ENCODE peak calls at places on chromosomes 4 and X, in nine cellular contexts. U, T, R, Y, B, W, F, D and G are unnamed samples.

GRCh38 chr4:185224597-185224996 is 15.2 kb downstream of the SNX25 start:
- DNase-seq in U (no peak), W (no peak), T (no peak), Y (no peak), D (no peak), R (no peak), B (no peak), F (no peak), G (no peak)

GRCh38 chr4:15149234-15149841 is 147.1 kb downstream of the CPEB2 start:
- DNase-seq in D (no peak), R (no peak), T (peak), U (no peak), B (no peak), W (no peak), F (no peak), Y (no peak), G (no peak)

GRCh38 chr4:188110036-188110435 is 633 bp upstream of the TRIML2 start:
- DNase-seq in T (no peak), F (no peak), W (no peak), U (no peak), R (no peak), D (peak), B (no peak), Y (no peak), G (no peak)

GRCh38 chrX:9765072-9765736 is 443 bp downstream of the GPR143 start:
- DNase-seq in B (no peak), F (no peak), T (no peak), D (no peak), R (no peak), U (no peak), W (no peak), Y (no peak), G (no peak)

GRCh38 chr4:102174800-102175199 is 170.5 kb downstream of the SLC39A8 start:
- DNase-seq in R (no peak), D (peak), F (no peak), Y (peak), T (peak), U (no peak), B (peak), W (no peak), G (no peak)

GRCh38 chrX:109966246-109966645 is 36.7 kb upstream of the TMEM164 start:
- DNase-seq in Y (peak), R (no peak), D (peak), U (no peak), T (peak), F (no peak), W (no peak), B (no peak), G (no peak)

GRCh38 chrX:9885150-9885549 is 82.0 kb upstream of the CLDN34 start:
- DNase-seq in T (peak), F (peak), D (no peak), B (no peak), R (peak), U (peak), Y (peak), W (peak), G (peak)

GRCh38 chr4:8185930-8186329 is 13.2 kb upstream of the SH3TC1 start:
- DNase-seq in Y (no peak), D (no peak), F (no peak), R (no peak), B (no peak), W (no peak), T (no peak), U (no peak), G (no peak)

GRCh38 chr4:53592686-53593641 is 1.7 kb upstream of the LNX1 start:
- DNase-seq in T (peak), Y (peak), W (peak), F (peak), R (no peak), D (peak), U (peak), B (no peak), G (no peak)

GRCh38 chrX:39894626-39895025 is 203.1 kb downstream of the BCOR start:
- DNase-seq in D (no peak), Y (peak), B (no peak), U (no peak), R (no peak), F (peak), W (no peak), T (no peak), G (no peak)
- TF ChIP-seq CTCF in D (no peak), Y (no peak), B (no peak), U (no peak), R (no peak), F (no peak), W (no peak), T (no peak), G (no peak)

GRCh38 chrX:56314334-56314733 is 82.2 kb downstream of the KLF8 start:
- DNase-seq in D (no peak), B (no peak), T (peak), U (no peak), W (no peak), F (no peak), Y (no peak), R (no peak), G (no peak)
- H3K4me3 ChIP-seq in D (no peak), B (no peak), T (no peak), U (no peak), W (no peak), F (no peak), Y (no peak), R (no peak), G (no peak)

GRCh38 chr4:133147922-133148689 is 988 bp upstream of the PCDH10 start:
- DNase-seq in W (no peak), T (peak), B (no peak), Y (peak), F (no peak), U (no peak), R (peak), D (no peak), G (no peak)
- TF ChIP-seq CTCF in W (no peak), T (no peak), B (no peak), Y (peak), F (no peak), U (no peak), R (no peak), D (no peak), G (no peak)

GRCh38 chr4:168880087-168880675 is 129.9 kb downstream of the CBR4 start:
- DNase-seq in Y (peak), W (no peak), B (no peak), U (no peak), F (no peak), T (peak), R (no peak), D (no peak), G (no peak)

GRCh38 chr4:168876106-168876505 is 133.9 kb downstream of the CBR4 start:
- DNase-seq in B (no peak), D (no peak), R (no peak), W (no peak), Y (no peak), F (no peak), T (no peak), U (no peak), G (no peak)

GRCh38 chr4:168877779-168878491 is 132.1 kb downstream of the CBR4 start:
- DNase-seq in W (peak), T (peak), D (peak), F (peak), U (peak), B (no peak), R (peak), Y (peak), G (no peak)

GRCh38 chr4:168879178-168879577 is 130.9 kb downstream of the CBR4 start:
- DNase-seq in U (no peak), D (no peak), R (no peak), Y (no peak), T (no peak), F (no peak), W (no peak), B (no peak), G (no peak)

DNA sequence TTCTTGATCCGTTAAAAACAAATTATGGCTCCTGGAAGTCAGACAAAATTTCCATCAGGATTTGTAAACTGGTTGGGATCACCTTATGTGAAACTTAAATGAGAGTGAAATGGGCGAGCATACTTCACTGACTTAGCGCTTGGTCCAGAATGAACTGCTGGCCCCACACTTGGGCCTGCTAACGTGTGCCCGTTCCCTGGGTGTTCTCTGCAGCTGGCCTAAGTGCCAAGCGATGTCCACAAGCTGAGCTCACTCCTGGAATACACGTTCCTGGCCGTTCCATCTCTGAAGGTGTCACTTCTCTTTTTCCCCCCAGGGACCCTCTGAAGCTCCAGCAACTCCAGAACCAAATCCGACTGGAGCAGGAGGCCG is 132.7 kb downstream of the CBR4 start:
- DNase-seq in F (no peak), U (peak), R (no peak), Y (no peak), B (no peak), T (peak), D (peak), W (no peak), G (no peak)
- H3K4me3 ChIP-seq in F (no peak), U (peak), R (peak), Y (no peak), B (peak), T (peak), D (no peak), W (peak), G (no peak)

DNA sequence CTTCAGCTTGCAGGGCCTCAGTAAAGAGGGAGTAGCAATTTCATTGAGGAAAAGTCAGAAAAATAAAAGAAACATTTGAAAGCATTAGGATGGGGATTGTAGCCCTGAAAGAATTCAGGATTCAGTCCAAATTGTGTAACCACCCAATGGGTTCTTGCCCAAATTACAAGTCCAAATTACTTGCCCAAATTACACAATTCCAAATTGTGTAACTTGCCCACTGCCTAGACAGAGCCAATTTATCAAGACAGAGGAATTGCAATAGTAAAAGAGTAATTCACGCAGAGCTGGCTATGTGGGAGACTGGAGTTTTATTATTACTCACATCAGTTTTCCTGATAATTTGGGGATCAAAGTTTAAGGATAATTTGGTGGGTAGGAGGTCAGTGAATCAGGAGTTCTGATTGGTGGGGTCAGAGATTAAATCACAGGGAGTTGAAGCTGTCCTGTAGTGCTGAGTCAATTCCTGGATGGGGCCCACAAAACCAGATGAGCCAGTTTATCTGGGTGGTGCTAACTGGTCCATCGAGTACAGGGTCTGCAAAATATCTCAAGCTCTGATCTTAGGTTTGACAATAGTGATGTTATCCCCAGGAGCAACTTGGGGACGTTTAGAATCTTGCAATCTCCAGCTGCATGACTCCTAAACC is 18.1 kb upstream of the PAGE5 start:
- DNase-seq in D (no peak), Y (peak), F (no peak), T (peak), W (no peak), B (no peak), U (no peak), R (no peak), G (no peak)
- TF ChIP-seq CTCF in D (no peak), Y (no peak), F (no peak), T (no peak), W (no peak), B (no peak), U (no peak), R (no peak), G (no peak)

GRCh38 chr4:186265683-186266648 is at the start of gene F11:
- DNase-seq in D (no peak), Y (no peak), R (no peak), U (no peak), F (no peak), T (no peak), B (no peak), W (no peak), G (no peak)
- H3K4me3 ChIP-seq in D (no peak), Y (peak), R (no peak), U (no peak), F (peak), T (no peak), B (no peak), W (no peak), G (no peak)

DNA sequence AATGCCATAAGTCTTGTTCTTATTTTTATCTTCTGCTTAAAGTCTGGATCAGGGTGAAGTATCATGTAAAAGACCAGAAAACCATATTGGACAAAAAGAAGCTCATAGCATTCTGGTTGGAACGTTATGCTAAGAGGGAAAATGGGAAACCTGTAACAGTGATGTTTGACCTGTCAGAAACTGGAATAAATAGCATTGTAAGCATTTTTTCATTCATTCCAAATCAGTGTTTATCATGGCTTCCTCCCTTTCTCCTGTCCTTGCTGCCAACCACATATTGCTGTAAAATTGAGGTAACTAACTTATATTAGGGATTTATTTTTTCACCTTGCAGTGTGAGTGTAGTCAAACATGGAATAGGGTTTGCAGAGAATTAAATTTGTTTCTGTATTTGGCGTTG is 23.8 kb downstream of the MOSPD2 start:
- DNase-seq in B (no peak), T (no peak), W (no peak), Y (no peak), F (no peak), U (no peak), D (no peak), R (no peak), G (no peak)
- TF ChIP-seq CTCF in B (no peak), T (no peak), W (no peak), Y (no peak), F (no peak), U (no peak), D (no peak), R (no peak), G (no peak)

GRCh38 chr4:105127154-105127445 is 19.6 kb upstream of the TET2 start:
- DNase-seq in Y (no peak), B (no peak), R (no peak), T (no peak), U (no peak), D (no peak), F (no peak), W (no peak), G (no peak)

GRCh38 chr4:105130945-105131344 is 15.7 kb upstream of the TET2 start:
- DNase-seq in B (no peak), U (no peak), W (no peak), Y (no peak), D (no peak), R (no peak), T (no peak), F (no peak), G (no peak)

GRCh38 chr4:105126311-105127153 is 20.1 kb upstream of the TET2 start:
- DNase-seq in F (no peak), T (peak), R (no peak), W (no peak), D (no peak), B (no peak), U (no peak), Y (peak), G (no peak)

GRCh38 chr4:105129286-105129685 is 17.4 kb upstream of the TET2 start:
- DNase-seq in T (no peak), R (no peak), B (no peak), Y (no peak), W (no peak), D (no peak), F (no peak), U (no peak), G (no peak)

DNA sequence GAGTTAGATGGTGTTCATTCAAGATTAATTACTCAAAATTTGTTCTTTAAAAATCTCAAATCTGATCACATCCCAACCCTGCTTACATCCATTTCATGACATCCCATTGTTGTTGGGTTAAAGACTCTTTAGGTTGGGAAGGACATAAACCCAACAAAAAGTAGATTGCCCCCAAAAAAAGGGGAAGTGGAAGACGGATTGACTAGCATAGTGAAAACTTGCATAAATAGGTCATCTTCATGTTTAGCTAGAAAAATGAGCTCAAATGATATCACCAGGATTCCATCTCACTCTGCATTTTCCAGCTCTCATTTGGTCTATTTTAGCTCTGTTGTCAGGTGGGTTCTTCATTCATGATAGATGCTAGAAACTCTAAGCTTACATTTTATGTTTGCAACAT is 18.5 kb upstream of the TET2 start:
- DNase-seq in B (no peak), W (no peak), F (no peak), R (no peak), Y (no peak), T (no peak), D (no peak), U (no peak), G (no peak)
- H3K4me3 ChIP-seq in B (no peak), W (no peak), F (no peak), R (no peak), Y (no peak), T (no peak), D (no peak), U (no peak), G (no peak)